ENCODE peak calls at places on chromosomes 13 and 19, in ten cellular contexts. X is tibial artery, L is colonic mucosa, Y is mucosa of descending colon, W is left ventricle myocardium inferior, Q is endodermal cell, K is hepatocyte, T is body of pancreas, G is kidney, F is right cardiac atrium. A is an unnamed sample. For H3K4me1, the result is how much of the 10 kb centered on the place peaks cover.

GRCh38 chr13:45206340-45206739 is 5.5 kb upstream of the KCTD4 start:
- DNase-seq in Y (no peak), T (no peak), L (no peak), G (no peak), Q (no peak), K (peak), X (no peak), W (no peak), F (no peak), A (no peak)

GRCh38 chr13:50905256-50905655 is 4.3 kb upstream of the RNASEH2B start:
- DNase-seq in T (no peak), L (no peak), Y (no peak), X (no peak), Q (no peak), W (no peak), F (no peak), G (no peak), K (no peak), A (no peak)

GRCh38 chr19:2491130-2491801 is 15.3 kb downstream of the GADD45B start:
- DNase-seq in L (peak), W (no peak), T (peak), X (no peak), K (peak), F (peak), Y (peak), Q (no peak), G (peak), A (no peak)

GRCh38 chr19:50050406-50051223 is 24.8 kb downstream of the ZNF473 start:
- DNase-seq in G (peak), T (peak), X (peak), Q (no peak), F (peak), Y (peak), W (peak), K (peak), L (peak), A (peak)

GRCh38 chr13:31045621-31046081 is 113.2 kb downstream of the TEX26 start:
- DNase-seq in G (peak), Q (peak), X (peak), W (no peak), L (peak), T (peak), F (no peak), K (peak), Y (peak), A (no peak)

GRCh38 chr13:44396963-44397580 is 23.4 kb downstream of the SERP2 start:
- DNase-seq in F (peak), L (no peak), Q (peak), X (no peak), G (peak), Y (no peak), K (peak), T (no peak), W (peak), A (peak)

GRCh38 chr19:39542198-39542597 is 2.2 kb upstream of the EID2 start:
- DNase-seq in Q (peak), T (no peak), L (no peak), G (no peak), K (no peak), F (no peak), Y (no peak), W (no peak), X (no peak), A (no peak)

GRCh38 chr19:13790354-13790753 is 4.9 kb upstream of the ZSWIM4 start:
- DNase-seq in F (no peak), X (no peak), G (no peak), Y (no peak), T (no peak), L (no peak), K (no peak), W (no peak), Q (no peak), A (no peak)

GRCh38 chr19:53076984-53077383 is 26.2 kb downstream of the ZNF160 start:
- DNase-seq in T (peak), W (peak), Q (peak), X (no peak), G (peak), Y (peak), F (peak), K (peak), L (no peak), A (peak)

GRCh38 chr19:40813182-40813581 is 14.2 kb downstream of the EGLN2 start:
- DNase-seq in Q (no peak), L (no peak), Y (no peak), K (no peak), G (peak), F (peak), T (peak), W (no peak), X (no peak), A (no peak)

GRCh38 chr13:109899748-109900147 is 113.4 kb upstream of the IRS2 start:
- DNase-seq in G (no peak), X (no peak), F (no peak), Q (no peak), K (no peak), W (no peak), Y (no peak), T (no peak), L (no peak), A (no peak)

GRCh38 chr19:18274776-18275356 is 614 bp upstream of the IQCN start:
- DNase-seq in G (peak), W (peak), X (peak), L (peak), Y (peak), Q (peak), K (peak), F (peak), T (peak), A (peak)

GRCh38 chr13:73040479-73040878 is 18.3 kb upstream of the KLF5 start:
- DNase-seq in T (no peak), Q (no peak), L (no peak), F (no peak), Y (no peak), K (no peak), W (no peak), X (no peak), G (no peak), A (no peak)

GRCh38 chr13:57624565-57625435 is 6.7 kb upstream of the PCDH17 start:
- DNase-seq in L (no peak), G (no peak), Q (peak), T (peak), X (no peak), F (no peak), W (no peak), Y (peak), K (peak), A (peak)

GRCh38 chr19:12872941-12873890 is 8.0 kb downstream of the DNASE2 start:
- DNase-seq in X (peak), Q (peak), Y (peak), G (no peak), T (peak), K (peak), W (no peak), L (peak), F (peak), A (no peak)

GRCh38 chr13:86559915-86560314 is 760.7 kb upstream of the SLITRK6 start:
- DNase-seq in W (no peak), Y (no peak), K (no peak), G (no peak), T (no peak), L (no peak), Q (no peak), X (no peak), F (no peak), A (no peak)

GRCh38 chr13:36919833-36920611 is at the start of gene SMAD9:
- DNase-seq in T (peak), Y (peak), X (peak), F (peak), K (peak), W (peak), G (peak), L (peak), Q (peak), A (peak)

GRCh38 chr13:44436589-44437337 is 63.1 kb downstream of the SERP2 start:
- DNase-seq in K (peak), F (peak), X (peak), L (peak), T (peak), Y (peak), Q (peak), G (peak), W (peak), A (peak)

GRCh38 chr19:40331052-40331451 is 17.1 kb downstream of the C19orf47 start:
- DNase-seq in Y (no peak), X (no peak), L (no peak), T (no peak), G (peak), F (no peak), Q (no peak), K (no peak), W (no peak), A (no peak)

GRCh38 chr19:19059837-19060611 is 3.8 kb upstream of the SLC25A42 start:
- DNase-seq in W (no peak), Y (no peak), G (no peak), X (no peak), T (no peak), F (no peak), K (no peak), Q (no peak), L (no peak), A (no peak)

GRCh38 chr19:47036233-47036651 is 12.2 kb downstream of the TMEM160 start:
- DNase-seq in T (peak), W (no peak), G (no peak), Y (peak), Q (no peak), K (peak), F (peak), X (no peak), L (peak), A (no peak)

GRCh38 chr13:31044658-31045620 is 112.5 kb downstream of the TEX26 start:
- DNase-seq in Y (peak), K (no peak), F (no peak), L (peak), Q (peak), X (no peak), T (no peak), G (no peak), W (no peak), A (no peak)

GRCh38 chr13:113155201-113155600 is 3.2 kb upstream of the PROZ start:
- DNase-seq in W (no peak), X (no peak), T (no peak), G (no peak), L (no peak), Q (peak), K (no peak), F (no peak), Y (no peak), A (no peak)

GRCh38 chr19:47735131-47735530 is 10.2 kb upstream of the NOP53 start:
- DNase-seq in W (no peak), T (no peak), L (no peak), F (no peak), Q (peak), K (no peak), G (no peak), X (no peak), Y (no peak), A (no peak)

GRCh38 chr13:40969169-40969901 is 49.8 kb downstream of the ELF1 start:
- DNase-seq in T (no peak), Q (no peak), Y (no peak), G (no peak), K (no peak), W (no peak), L (no peak), X (no peak), F (no peak), A (no peak)

GRCh38 chr13:71021810-71022422 is 845.1 kb downstream of the DACH1 start:
- DNase-seq in W (no peak), X (no peak), G (no peak), K (no peak), T (no peak), Y (no peak), Q (no peak), L (no peak), F (no peak), A (no peak)

GRCh38 chr13:108322206-108322824 is 52.8 kb downstream of the TNFSF13B start:
- DNase-seq in G (no peak), T (no peak), X (no peak), W (no peak), F (no peak), L (no peak), K (peak), Q (no peak), Y (no peak), A (no peak)

GRCh38 chr13:113735194-113735593 is 23.8 kb upstream of the TMEM255B start:
- DNase-seq in F (peak), Q (no peak), Y (no peak), X (no peak), G (peak), L (no peak), K (no peak), T (peak), W (no peak), A (no peak)

GRCh38 chr19:37989855-37990254 is 82.8 kb downstream of the SIPA1L3 start:
- DNase-seq in L (no peak), F (no peak), W (no peak), G (no peak), X (no peak), T (no peak), Q (peak), K (no peak), Y (no peak), A (no peak)

GRCh38 chr19:37991841-37992248 is 84.8 kb downstream of the SIPA1L3 start:
- DNase-seq in K (no peak), Q (peak), W (no peak), L (no peak), Y (no peak), X (no peak), T (no peak), G (no peak), F (no peak), A (no peak)

GRCh38 chr19:37992761-37993160 is 85.8 kb downstream of the SIPA1L3 start:
- DNase-seq in X (no peak), Q (no peak), T (no peak), W (no peak), F (no peak), L (no peak), G (no peak), Y (no peak), K (no peak), A (no peak)

GRCh38 chr19:37990362-37990761 is 83.4 kb downstream of the SIPA1L3 start:
- DNase-seq in G (no peak), X (no peak), T (no peak), W (no peak), Y (no peak), Q (peak), K (no peak), F (no peak), L (no peak), A (no peak)

DNA sequence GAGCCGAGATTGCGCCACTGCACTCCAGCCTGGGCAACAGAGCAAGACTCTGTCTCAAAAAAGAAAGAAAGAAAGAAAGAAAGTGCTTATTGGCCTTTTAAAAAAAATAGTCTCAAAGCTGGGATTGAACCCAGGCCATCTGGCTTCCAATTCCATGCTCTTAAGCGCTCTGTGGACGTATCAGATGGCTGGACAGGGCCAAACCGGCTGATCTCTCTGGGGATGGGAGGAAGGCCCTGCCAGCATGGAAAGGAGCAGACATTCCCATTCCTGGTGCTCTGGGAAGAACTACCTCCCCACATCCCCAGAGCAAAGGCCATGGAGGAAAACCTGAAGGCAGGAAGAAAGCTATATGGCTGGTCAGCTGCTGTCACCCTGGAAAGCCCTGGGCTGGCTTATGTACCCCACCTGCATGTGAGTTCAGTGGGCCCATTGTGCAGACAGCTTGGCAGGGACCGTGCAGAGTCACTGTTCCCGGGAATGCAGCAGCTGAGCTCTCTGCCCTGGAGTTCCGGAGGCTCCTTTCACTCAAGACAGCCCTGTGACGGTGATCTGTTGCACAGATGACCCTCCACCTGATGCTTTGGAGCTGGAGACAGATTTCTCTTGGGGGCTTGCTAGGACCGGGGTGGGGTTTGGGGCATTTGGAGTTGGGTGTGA is 84.3 kb downstream of the SIPA1L3 start:
- DNase-seq in F (peak), L (no peak), G (no peak), K (no peak), W (no peak), Q (no peak), Y (no peak), T (no peak), X (no peak), A (no peak)
- H3K4me1 ChIP-seq in F (under half), L (under half), G (under half), K (under half), W (under half), Q (under half), Y (under half), T (under half), X (under half), A (under half)

DNA sequence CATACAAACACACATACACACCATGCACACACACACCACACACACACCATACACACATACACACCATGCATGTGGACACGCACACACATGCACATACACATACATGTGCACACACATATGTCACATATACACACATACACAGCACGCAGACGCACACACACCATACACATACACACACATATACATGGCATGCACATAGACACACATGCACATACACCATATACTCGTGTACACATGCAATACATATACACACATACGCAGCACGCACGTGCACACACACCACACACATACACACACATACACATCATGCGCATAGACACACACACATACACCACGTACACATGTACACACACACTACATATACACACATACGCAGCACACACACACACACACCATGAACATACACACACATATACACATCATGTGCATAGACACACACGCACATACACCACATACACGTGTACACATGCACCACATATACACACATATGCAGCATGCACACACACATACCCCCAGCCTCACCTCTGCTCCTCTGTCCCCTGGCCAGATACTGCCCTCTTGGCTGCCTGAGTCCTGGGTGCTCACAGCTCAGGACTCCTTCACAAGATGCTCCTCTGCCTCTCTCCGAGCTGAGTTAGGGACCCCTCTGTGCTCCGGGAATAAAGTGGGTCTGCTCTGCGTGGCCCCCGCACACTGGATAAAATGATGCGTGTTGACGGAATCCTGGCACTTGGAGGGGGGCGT is 70.9 kb upstream of the ARHGEF7 start:
- DNase-seq in K (no peak), Y (no peak), Q (no peak), T (no peak), W (no peak), G (no peak), F (no peak), L (no peak), X (no peak), A (no peak)
- H3K4me1 ChIP-seq in K (under half), Y (under half), Q (under half), T (under half), W (under half), G (under half), F (under half), L (under half), X (under half), A (under half)

DNA sequence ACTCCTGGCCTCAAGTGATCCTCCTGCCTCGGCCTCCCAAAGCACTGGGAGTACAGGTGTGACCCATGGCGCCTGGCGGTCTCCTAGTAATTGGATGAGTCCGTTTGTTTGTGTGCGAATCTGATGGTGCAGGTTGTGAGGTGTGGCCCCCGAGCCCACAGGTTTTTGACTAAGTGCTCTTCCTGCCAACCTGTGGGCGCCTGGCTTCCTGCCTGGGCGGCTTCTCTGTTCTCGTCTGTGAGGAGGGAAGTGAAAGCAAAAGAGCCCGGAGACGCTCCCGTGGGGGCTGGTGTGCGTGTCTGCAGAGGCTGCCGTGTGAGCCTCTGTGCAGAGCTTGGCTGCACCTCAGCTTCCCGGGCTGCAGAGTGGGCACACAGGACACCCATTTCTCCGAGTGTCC is 10.0 kb downstream of the ARHGAP45 start:
- DNase-seq in X (no peak), G (peak), L (peak), K (no peak), Q (no peak), F (peak), T (peak), W (peak), Y (peak), A (peak)
- H3K4me1 ChIP-seq in X (under half), G (under half), L (under half), K (under half), Q (under half), F (under half), T (under half), W (under half), Y (under half), A (under half)

DNA sequence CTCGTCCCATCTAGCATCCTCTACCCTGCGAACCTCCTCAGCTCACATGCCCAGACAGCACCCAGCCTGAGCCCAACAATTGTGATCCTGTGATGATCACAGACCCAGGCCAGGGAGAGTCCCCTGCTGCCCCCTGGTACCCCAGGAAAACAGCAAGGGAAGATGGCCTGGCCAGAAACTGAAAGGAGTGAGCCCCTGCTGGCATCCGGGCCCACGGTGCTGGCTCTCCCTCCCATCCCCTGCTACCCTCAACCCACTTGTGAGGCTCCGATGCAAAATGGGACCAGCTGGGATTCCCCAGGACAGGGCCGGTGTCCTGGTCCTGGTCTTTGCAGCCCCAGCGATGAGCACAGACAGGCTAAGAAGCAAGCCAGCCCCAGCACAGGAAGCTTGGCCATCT is 14.1 kb downstream of the RANBP3 start:
- DNase-seq in W (no peak), T (no peak), G (peak), L (no peak), Q (no peak), K (no peak), Y (no peak), X (no peak), F (peak), A (no peak)
- H3K4me1 ChIP-seq in W (half or more), T (half or more), G (under half), L (under half), Q (under half), K (half or more), Y (half or more), X (half or more), F (half or more), A (half or more)

DNA sequence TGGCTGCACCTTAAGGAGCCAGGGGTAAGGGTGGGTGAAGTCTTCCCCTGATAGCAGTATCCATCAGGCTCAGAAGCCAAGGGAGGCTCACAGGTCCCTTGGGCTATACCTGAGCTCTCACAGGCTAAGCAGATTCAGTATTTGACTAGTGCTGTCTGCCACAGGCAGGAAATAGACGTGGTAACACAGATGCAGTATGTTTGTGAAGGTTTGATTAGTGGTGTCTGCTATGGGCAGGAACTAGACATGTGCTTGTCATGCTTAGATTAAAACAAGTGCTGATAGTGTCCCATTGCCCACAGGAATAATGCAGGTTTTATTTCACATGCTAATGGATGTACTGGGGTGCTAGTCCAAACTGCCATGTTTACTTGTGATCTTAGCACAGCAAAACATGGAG is 4.0 kb downstream of the SYT5 start:
- DNase-seq in F (no peak), W (no peak), Q (no peak), L (no peak), T (no peak), K (no peak), G (no peak), X (no peak), Y (no peak), A (no peak)
- H3K4me1 ChIP-seq in F (under half), W (under half), Q (under half), L (under half), T (under half), K (under half), G (under half), X (under half), Y (under half), A (under half)

GRCh38 chr13:53499551-53499950 is 470.9 kb downstream of the OLFM4 start:
- DNase-seq in T (no peak), Y (no peak), K (no peak), F (no peak), W (no peak), Q (no peak), L (no peak), X (no peak), G (no peak), A (no peak)
- H3K4me1 ChIP-seq in T (under half), Y (under half), K (under half), F (under half), W (under half), Q (under half), L (under half), X (under half), G (under half), A (under half)

A was measured in heart right ventricle.